ENCODE peak calls at places on chromosome 6, in four cellular contexts. R is COR-L47, V is SHP77 treated with DMSO at 0.1 percent for 48 hours, Z is HCT116. M is an unnamed sample.

GRCh38 chr6:65989676-65990075 is 282.6 kb upstream of the EYS start:
- DNase-seq in R (no peak), V (no peak), Z (no peak), M (no peak)

GRCh38 chr6:142648526-142648925 is 296.4 kb downstream of the HIVEP2 start:
- DNase-seq in R (no peak), V (no peak), Z (no peak), M (no peak)

GRCh38 chr6:25053875-25054371 is 118.2 kb upstream of the RIPOR2 start:
- DNase-seq in R (no peak), V (no peak), Z (no peak), M (no peak)

GRCh38 chr6:3913077-3913957 is 64.1 kb downstream of the FAM50B start:
- DNase-seq in R (peak), V (peak), Z (peak), M (peak)

GRCh38 chr6:41647061-41647511 is 8.8 kb downstream of the MDFI start:
- DNase-seq in R (no peak), V (no peak), Z (no peak), M (no peak)

GRCh38 chr6:166514196-166514595 is 72.3 kb downstream of the RAMACL start:
- DNase-seq in R (no peak), V (peak), Z (no peak), M (no peak)

GRCh38 chr6:47567586-47567985 is 90.0 kb downstream of the CD2AP start:
- DNase-seq in R (no peak), V (no peak), Z (no peak), M (no peak)

GRCh38 chr6:170074907-170075306 is 216.0 kb downstream of the DLL1 start:
- DNase-seq in R (no peak), V (no peak), Z (no peak), M (no peak)

GRCh38 chr6:33168202-33168601 is 24.1 kb downstream of the COL11A2 start:
- DNase-seq in R (no peak), V (no peak), Z (no peak), M (no peak)

GRCh38 chr6:13044390-13044789 is 283.9 kb downstream of the TBC1D7 start:
- DNase-seq in R (no peak), V (no peak), Z (peak), M (no peak)

GRCh38 chr6:107674995-107675738 is 148.9 kb downstream of the SCML4 start:
- DNase-seq in R (peak), V (peak), Z (peak), M (peak)

GRCh38 chr6:142187209-142187608 is 40.1 kb downstream of the VTA1 start:
- DNase-seq in R (peak), V (peak), Z (no peak), M (no peak)